ENCODE peak calls at places on chromosomes 13 and 19, in five cellular contexts. J is AG20443; F is body of pancreas; Q is SW 1271; N is stimulated activated CD8-positive, alpha-beta memory T cell treated with anti-CD3 and anti-CD28 coated beads, Interleukin-15, amount 100 ng/mL, for 24 hours. D is an unnamed sample.

GRCh38 chr13:39363393-39363792 is 239.6 kb downstream of the LHFPL6 start:
- DNase-seq in Q (no peak), F (no peak), N (no peak), J (no peak), D (no peak)

GRCh38 chr13:73440296-73440895 is 381.6 kb downstream of the KLF5 start:
- DNase-seq in Q (no peak), F (no peak), N (no peak), J (no peak), D (no peak)

GRCh38 chr19:571127-571974 is 1.0 kb upstream of the BSG start:
- DNase-seq in J (no peak), Q (peak), N (no peak), F (peak), D (no peak)

GRCh38 chr19:53511933-53512374 is 26.0 kb upstream of the ZNF331 start:
- DNase-seq in N (no peak), Q (peak), F (peak), J (peak), D (peak)

GRCh38 chr19:40750285-40751064 is at the start of gene ACTMAP:
- DNase-seq in F (peak), Q (peak), N (peak), J (peak), D (peak)

GRCh38 chr19:53365899-53366493 is 491 bp downstream of the ZNF525 start:
- DNase-seq in N (peak), J (peak), F (peak), Q (no peak), D (peak)

GRCh38 chr13:32153056-32153455 is 121.5 kb downstream of the FRY start:
- DNase-seq in J (peak), F (no peak), N (no peak), Q (no peak), D (peak)

GRCh38 chr13:49214917-49215376 is 5.2 kb upstream of the MLNR start:
- DNase-seq in J (no peak), Q (no peak), N (no peak), F (peak), D (no peak)

GRCh38 chr19:34722353-34722752 is 11.7 kb upstream of the ZNF181 start:
- DNase-seq in N (no peak), F (no peak), J (no peak), Q (no peak), D (no peak)

GRCh38 chr13:48012668-48013067 is 11.6 kb upstream of the SUCLA2 start:
- DNase-seq in F (no peak), J (no peak), Q (no peak), N (no peak), D (no peak)

GRCh38 chr19:5891938-5892771 is 11.4 kb downstream of the NDUFA11 start:
- DNase-seq in N (no peak), Q (peak), F (peak), J (peak), D (peak)

GRCh38 chr19:982567-983170 is 1.5 kb upstream of the WDR18 start:
- DNase-seq in Q (peak), F (peak), J (peak), N (peak), D (peak)

GRCh38 chr19:13211426-13212308 is 61.5 kb downstream of the IER2 start:
- DNase-seq in N (no peak), F (no peak), J (no peak), Q (no peak), D (no peak)

GRCh38 chr19:4130635-4131438 is 6.9 kb upstream of the MAP2K2 start:
- DNase-seq in J (peak), Q (peak), F (no peak), N (no peak), D (peak)

GRCh38 chr13:28603033-28603664 is 55.8 kb upstream of the POMP start:
- DNase-seq in F (no peak), N (no peak), J (no peak), Q (no peak), D (no peak)

GRCh38 chr19:37594982-37595382 is 306 bp downstream of the ZNF540 start:
- DNase-seq in J (peak), Q (peak), N (peak), F (peak), D (peak)

GRCh38 chr13:31894931-31895330 is 136.6 kb upstream of the FRY start:
- DNase-seq in Q (no peak), N (no peak), F (no peak), J (no peak), D (no peak)

GRCh38 chr13:113327766-113328391 is 30.8 kb downstream of the LAMP1 start:
- DNase-seq in N (no peak), J (no peak), F (no peak), Q (no peak), D (no peak)

GRCh38 chr13:113345486-113345885 is 18.4 kb downstream of the GRTP1 start:
- DNase-seq in N (no peak), F (no peak), Q (no peak), J (no peak), D (no peak)

GRCh38 chr13:51822106-51822840 is 18.3 kb upstream of the DHRS12 start:
- DNase-seq in Q (no peak), J (no peak), F (no peak), N (no peak), D (no peak)

GRCh38 chr19:40907968-40908735 is 26.1 kb upstream of the CYP2A7 start:
- DNase-seq in J (no peak), N (peak), Q (no peak), F (peak), D (no peak)

GRCh38 chr13:47708386-47708785 is 292.7 kb downstream of the SUCLA2 start:
- DNase-seq in F (no peak), J (peak), N (no peak), Q (no peak), D (peak)

GRCh38 chr19:38289955-38290354 is 14.1 kb upstream of the C19orf33 start:
- DNase-seq in Q (no peak), F (no peak), N (no peak), J (no peak), D (no peak)

GRCh38 chr13:99085139-99085845 is 107.4 kb upstream of the DOCK9 start:
- DNase-seq in J (no peak), N (no peak), F (peak), Q (no peak), D (no peak)

GRCh38 chr19:31378404-31378803 is 29.2 kb upstream of the TSHZ3 start:
- DNase-seq in J (peak), N (no peak), Q (no peak), F (peak), D (peak)

GRCh38 chr13:30371649-30372265 is 50.5 kb upstream of the UBE2L5 start:
- DNase-seq in N (no peak), F (peak), J (peak), Q (peak), D (peak)

GRCh38 chr19:36115453-36116343 is at the start of gene TBCB:
- DNase-seq in F (no peak), J (peak), Q (peak), N (peak), D (peak)

GRCh38 chr19:37309834-37310575 is 60.9 kb upstream of the ZNF527 start:
- DNase-seq in F (no peak), Q (no peak), N (no peak), J (no peak), D (no peak)

GRCh38 chr19:7529246-7529600 is 6.3 kb upstream of the PNPLA6 start:
- DNase-seq in F (no peak), N (no peak), J (no peak), Q (no peak), D (no peak)

GRCh38 chr13:97727991-97728390 is 225.5 kb upstream of the IPO5 start:
- DNase-seq in N (no peak), Q (no peak), F (no peak), J (no peak), D (no peak)

GRCh38 chr19:10191347-10191746 is 3.4 kb downstream of the DNMT1 start:
- DNase-seq in Q (no peak), F (no peak), J (peak), N (no peak), D (peak)